ENCODE peak calls at places on chromosomes 13 and 19, in nine cellular contexts. O, U, E, H, V, A, C, W and R are unnamed samples.

GRCh38 chr13:87535911-87536310 is 135.3 kb upstream of the SLITRK5 start:
- DNase-seq in O (no peak), U (no peak), E (no peak), H (no peak), V (no peak), A (no peak), C (no peak), W (no peak), R (no peak)

GRCh38 chr19:1122972-1123363 is 19.2 kb downstream of the GPX4 start:
- DNase-seq in O (no peak), U (peak), E (peak), H (peak), V (peak), A (peak), C (peak), W (peak), R (peak)

GRCh38 chr13:107650081-107650701 is 565.1 kb downstream of the LIG4 start:
- DNase-seq in O (no peak), U (peak), E (peak), H (no peak), V (peak), A (peak), C (peak), W (peak), R (no peak)

GRCh38 chr19:52669586-52669985 is 31.4 kb upstream of the ZNF83 start:
- DNase-seq in O (no peak), U (no peak), E (no peak), H (no peak), V (no peak), A (no peak), C (no peak), W (no peak), R (no peak)

GRCh38 chr19:16160943-16161560 is 12.3 kb downstream of the CIB3 start:
- DNase-seq in O (no peak), U (no peak), E (no peak), H (peak), V (no peak), A (peak), C (peak), W (no peak), R (peak)

GRCh38 chr13:74443623-74444022 is 309.4 kb upstream of the KLF12 start:
- DNase-seq in O (no peak), U (no peak), E (no peak), H (no peak), V (no peak), A (no peak), C (peak), W (no peak), R (peak)

GRCh38 chr19:5172859-5173577 is 167.6 kb downstream of the PTPRS start:
- DNase-seq in O (no peak), U (no peak), E (no peak), H (no peak), V (peak), A (peak), C (peak), W (no peak), R (peak)

GRCh38 chr13:47397739-47398138 is 500.9 kb upstream of the HTR2A start:
- DNase-seq in O (no peak), U (no peak), E (no peak), H (no peak), V (no peak), A (peak), C (no peak), W (no peak), R (no peak)

GRCh38 chr19:50290775-50291174 is 38.4 kb downstream of the KCNC3 start:
- DNase-seq in O (no peak), U (no peak), E (no peak), H (no peak), V (no peak), A (no peak), C (no peak), W (no peak), R (no peak)

GRCh38 chr19:16604615-16605014 is 23.4 kb downstream of the MED26 start:
- DNase-seq in O (no peak), U (no peak), E (no peak), H (no peak), V (no peak), A (no peak), C (no peak), W (no peak), R (no peak)

GRCh38 chr19:4844348-4845179 is 13.1 kb upstream of the TICAM1 start:
- DNase-seq in O (no peak), U (no peak), E (no peak), H (no peak), V (peak), A (no peak), C (no peak), W (no peak), R (peak)

GRCh38 chr13:26048745-26049144 is 3.1 kb downstream of the SHISA2 start:
- DNase-seq in O (no peak), U (no peak), E (no peak), H (no peak), V (no peak), A (no peak), C (no peak), W (no peak), R (no peak)

GRCh38 chr13:99124695-99125334 is 75.8 kb upstream of the UBAC2 start:
- DNase-seq in O (no peak), U (no peak), E (no peak), H (no peak), V (no peak), A (no peak), C (peak), W (no peak), R (peak)

GRCh38 chr19:9128171-9128570 is 1.4 kb upstream of the OR7G3 start:
- DNase-seq in O (no peak), U (no peak), E (no peak), H (no peak), V (no peak), A (peak), C (no peak), W (no peak), R (no peak)